ENCODE peak calls at places on chromosome 7, in eight cellular contexts. U is GM03348; I is stimulated activated CD4-positive, alpha-beta T cell treated with anti-CD3 and anti-CD28 coated beads, TNF-alpha, amount 100 ng/mL, for 1 hour; E is islet precursor cell; V is HuH-7; X is D341Med; O is NCI-H345; F is GF-D8. Y is an unnamed sample.

GRCh38 chr7:135758531-135758932 is 9.9 kb upstream of the FAM180A start:
- DNase-seq in V (no peak), X (no peak), E (peak; percentile 90), O (no peak), U (peak; percentile 83), I (no peak), F (no peak), Y (no peak)

GRCh38 chr7:47677664-47678063 is 95.8 kb upstream of the TNS3 start:
- DNase-seq in U (no peak), O (no peak), I (no peak), F (no peak), X (no peak), V (no peak), E (no peak), Y (no peak)

GRCh38 chr7:157555308-157555707 is 218.5 kb downstream of the DNAJB6 start:
- DNase-seq in V (no peak), X (no peak), E (peak; percentile 35), U (no peak), O (no peak), F (no peak), I (no peak), Y (no peak)

GRCh38 chr7:45682836-45683555 is 108.8 kb downstream of the ADCY1 start:
- DNase-seq in O (no peak), U (peak; percentile 20), I (no peak), X (peak; percentile 9), E (peak; percentile 89), V (no peak), F (no peak), Y (no peak)

GRCh38 chr7:21911341-21911875 is 34.3 kb downstream of the CDCA7L start:
- DNase-seq in X (no peak), O (no peak), I (no peak), V (no peak), E (no peak), U (peak; percentile 74), F (no peak), Y (no peak)

GRCh38 chr7:1742555-1743303 is 72.7 kb downstream of the ELFN1 start:
- DNase-seq in E (no peak), X (peak; percentile 66), O (peak; percentile 67), V (peak; percentile 82), U (peak; percentile 51), I (no peak), F (no peak), Y (no peak)

GRCh38 chr7:1909476-1909875 is 239.4 kb downstream of the ELFN1 start:
- DNase-seq in F (no peak), O (no peak), U (no peak), I (no peak), X (no peak), V (no peak), E (no peak), Y (no peak)

GRCh38 chr7:26375604-26376207 is 84.0 kb downstream of the SNX10 start:
- DNase-seq in F (peak; percentile 55), V (no peak), O (no peak), I (no peak), U (no peak), E (peak; percentile 66), X (no peak), Y (no peak)

GRCh38 chr7:112298543-112299100 is 92.1 kb downstream of the ZNF277 start:
- DNase-seq in E (peak; percentile 59), I (no peak), X (no peak), V (no peak), O (no peak), U (no peak), F (no peak), Y (no peak)

GRCh38 chr7:130831817-130832481 is 97.9 kb upstream of the KLF14 start:
- DNase-seq in O (peak; percentile 39), X (peak; percentile 51), U (peak; percentile 67), E (no peak), V (peak; percentile 41), I (no peak), F (no peak), Y (peak; percentile 38)

GRCh38 chr7:98472391-98473002 is 71.6 kb upstream of the BAIAP2L1 start:
- DNase-seq in U (no peak), X (peak; percentile 68), O (no peak), I (no peak), F (no peak), V (no peak), E (no peak), Y (no peak)

GRCh38 chr7:50356212-50356944 is 51.9 kb downstream of the IKZF1 start:
- DNase-seq in O (no peak), X (no peak), I (no peak), E (no peak), F (peak; percentile 99), V (no peak), U (no peak), Y (no peak)

GRCh38 chr7:54802841-54803240 is 43.8 kb upstream of the SEC61G start:
- DNase-seq in I (no peak), X (no peak), E (no peak), V (no peak), F (no peak), O (no peak), U (no peak), Y (no peak)

GRCh38 chr7:43785425-43785824 is 26.9 kb downstream of the BLVRA start:
- DNase-seq in X (no peak), V (no peak), I (no peak), U (peak; percentile 88), O (no peak), F (no peak), E (peak; percentile 92), Y (peak; percentile 44)

GRCh38 chr7:4841007-4841784 is 20.6 kb downstream of the PAPOLB start:
- DNase-seq in O (no peak), X (no peak), U (no peak), E (no peak), F (no peak), I (no peak), V (no peak), Y (no peak)

GRCh38 chr7:114533151-114533550 is 118.5 kb downstream of the FOXP2 start:
- DNase-seq in U (no peak), O (peak; percentile 34), X (no peak), E (peak; percentile 65), I (no peak), F (no peak), V (no peak), Y (no peak)

GRCh38 chr7:84701524-84702306 is 485.1 kb downstream of the SEMA3D start:
- DNase-seq in X (no peak), F (no peak), E (peak; percentile 91), U (no peak), O (no peak), I (no peak), V (peak; percentile 3), Y (peak; percentile 96)

GRCh38 chr7:106962751-106963150 is 81.8 kb upstream of the PRKAR2B start:
- DNase-seq in X (no peak), U (no peak), I (no peak), E (no peak), O (no peak), F (no peak), V (no peak), Y (no peak)

GRCh38 chr7:158563051-158563450 is 24.6 kb downstream of the PTPRN2 start:
- DNase-seq in I (no peak), V (no peak), O (no peak), U (no peak), E (no peak), X (no peak), F (no peak), Y (no peak)

GRCh38 chr7:151399906-151400305 is 9.9 kb downstream of the WDR86 start:
- DNase-seq in U (no peak), O (no peak), E (no peak), I (no peak), F (no peak), V (no peak), X (no peak), Y (no peak)

GRCh38 chr7:137718360-137718759 is 128.4 kb downstream of the DGKI start:
- DNase-seq in E (no peak), U (no peak), X (no peak), O (no peak), I (no peak), V (no peak), F (no peak), Y (no peak)

GRCh38 chr7:120587281-120587680 is 270.7 kb downstream of the TSPAN12 start:
- DNase-seq in I (no peak), F (no peak), O (no peak), U (no peak), X (no peak), E (no peak), V (no peak), Y (no peak)

GRCh38 chr7:39811161-39811614 is 138.9 kb upstream of the CDK13 start:
- DNase-seq in I (no peak), F (no peak), V (no peak), X (no peak), E (peak; percentile 61), U (peak; percentile 22), O (peak; percentile 76), Y (no peak)

GRCh38 chr7:142556745-142557144 is 192.5 kb upstream of the PRSS1 start:
- DNase-seq in O (no peak), F (peak; percentile 18), V (no peak), U (peak; percentile 84), X (no peak), E (peak; percentile 97), I (no peak), Y (peak; percentile 93)

GRCh38 chr7:47382200-47382599 is 199.7 kb downstream of the TNS3 start:
- DNase-seq in V (no peak), X (no peak), O (peak; percentile 39), U (no peak), F (no peak), I (no peak), E (no peak), Y (no peak)

GRCh38 chr7:30029696-30030095 is 1.5 kb downstream of the PLEKHA8 start:
- DNase-seq in X (no peak), E (no peak), I (no peak), U (no peak), V (peak; percentile 22), O (no peak), F (peak; percentile 25), Y (no peak)

GRCh38 chr7:129875745-129876411 is 76.9 kb downstream of the UBE2H start:
- DNase-seq in E (no peak), I (no peak), F (no peak), O (no peak), U (peak; percentile 19), V (no peak), X (no peak), Y (peak; percentile 33)

GRCh38 chr7:44059219-44060090 is 5.9 kb downstream of the PGAM2 start:
- DNase-seq in U (no peak), E (peak; percentile 43), F (no peak), V (no peak), I (no peak), O (no peak), X (no peak), Y (no peak)

GRCh38 chr7:11831383-11831726 is 643 bp downstream of the THSD7A start:
- DNase-seq in I (no peak), E (no peak), U (no peak), O (peak; percentile 35), V (no peak), F (no peak), X (no peak), Y (no peak)

GRCh38 chr7:106053109-106053508 is 59.0 kb downstream of the SYPL1 start:
- DNase-seq in I (no peak), U (no peak), E (peak; percentile 52), V (no peak), F (no peak), O (no peak), X (no peak), Y (no peak)

GRCh38 chr7:41824284-41824683 is 121.4 kb upstream of the INHBA start:
- DNase-seq in I (no peak), U (peak; percentile 38), V (no peak), F (no peak), X (no peak), O (no peak), E (no peak), Y (no peak)

Y was measured in astrocyte of the cerebellum.